ENCODE peak calls at places on chromosomes 2 and 18, in seven cellular contexts. C is nephron progenitor cell, Z is Ammon's horn, I is HEK293T, O is body of pancreas, D is brain microvascular endothelial cell, S is RWPE1. L is an unnamed sample.

GRCh38 chr18:48974304-48975220 is 23.8 kb upstream of the SMAD7 start:
- DNase-seq in C (peak), Z (no peak), D (no peak), I (no peak), S (no peak), O (no peak), L (no peak)

GRCh38 chr2:31992025-31992566 is 18.7 kb downstream of the MEMO1 start:
- DNase-seq in O (no peak), D (no peak), C (no peak), Z (no peak), S (no peak), I (no peak), L (no peak)

GRCh38 chr2:15763822-15764682 is 172.4 kb downstream of the DDX1 start:
- DNase-seq in I (no peak), C (no peak), O (no peak), Z (no peak), S (no peak), D (no peak), L (no peak)

GRCh38 chr18:63160172-63160995 is 159.2 kb downstream of the BCL2 start:
- DNase-seq in S (no peak), D (no peak), O (no peak), C (no peak), I (no peak), Z (no peak), L (no peak)

GRCh38 chr2:230896346-230897115 is 28.5 kb downstream of the GPR55 start:
- DNase-seq in Z (no peak), S (no peak), C (no peak), O (peak), I (no peak), D (no peak), L (no peak)

GRCh38 chr2:64349143-64349530 is 104.8 kb upstream of the LGALSL start:
- DNase-seq in I (no peak), C (no peak), S (no peak), Z (no peak), D (no peak), O (no peak), L (no peak)

GRCh38 chr2:106953236-106953635 is 67.3 kb upstream of the ST6GAL2 start:
- DNase-seq in Z (no peak), S (no peak), O (no peak), C (no peak), D (peak), I (no peak), L (no peak)

GRCh38 chr18:50986360-50987087 is 18.7 kb downstream of the ELAC1 start:
- DNase-seq in S (peak), I (no peak), O (no peak), Z (no peak), C (no peak), D (peak), L (no peak)

GRCh38 chr2:98769784-98770183 is 38.9 kb upstream of the MGAT4A start:
- DNase-seq in Z (no peak), O (no peak), D (no peak), C (no peak), I (no peak), S (no peak), L (peak)

GRCh38 chr18:48740068-48740440 is 201.2 kb downstream of the CTIF start:
- DNase-seq in S (no peak), I (no peak), C (no peak), D (no peak), Z (no peak), O (no peak), L (no peak)

GRCh38 chr18:23108496-23108895 is 26.8 kb upstream of the CABLES1 start:
- DNase-seq in D (no peak), O (no peak), Z (no peak), I (no peak), C (no peak), S (no peak), L (no peak)

GRCh38 chr18:34867520-34867919 is 157.4 kb downstream of the DTNA start:
- DNase-seq in I (peak), D (peak), C (peak), Z (peak), S (no peak), O (no peak), L (no peak)

GRCh38 chr2:174833737-174834136 is 69.5 kb upstream of the CHRNA1 start:
- DNase-seq in D (no peak), Z (no peak), I (no peak), S (no peak), C (no peak), O (no peak), L (no peak)

GRCh38 chr18:44725300-44726096 is 44.8 kb downstream of the SETBP1 start:
- DNase-seq in O (peak), C (no peak), Z (no peak), I (no peak), S (peak), D (peak), L (peak)

GRCh38 chr18:12679183-12679786 is 21.4 kb upstream of the SPIRE1 start:
- DNase-seq in Z (peak), O (no peak), D (peak), I (no peak), S (no peak), C (peak), L (no peak)

GRCh38 chr18:49206717-49207116 is 253.7 kb downstream of the DYM start:
- DNase-seq in D (no peak), Z (no peak), S (no peak), I (no peak), O (no peak), C (no peak), L (no peak)

GRCh38 chr18:49647496-49648168 is 85.8 kb downstream of the LIPG start:
- DNase-seq in S (no peak), C (no peak), I (no peak), O (no peak), D (peak), Z (peak), L (no peak)

GRCh38 chr2:231425811-231426703 is 30.5 kb downstream of the B3GNT7 start:
- DNase-seq in O (no peak), S (peak), D (no peak), I (no peak), Z (no peak), C (no peak), L (no peak)

GRCh38 chr2:28993211-28993960 is 12.3 kb downstream of the TOGARAM2 start:
- DNase-seq in C (no peak), D (no peak), I (no peak), O (no peak), S (peak), Z (no peak), L (peak)

GRCh38 chr2:171712051-171712450 is 24.8 kb downstream of the DYNC1I2 start:
- DNase-seq in O (no peak), D (peak), S (peak), C (no peak), Z (no peak), I (peak), L (no peak)

GRCh38 chr2:191030521-191031154 is 16.7 kb upstream of the STAT1 start:
- DNase-seq in I (peak), C (peak), Z (peak), O (no peak), S (peak), D (peak), L (peak)

GRCh38 chr2:46163804-46164569 is 133.2 kb upstream of the EPAS1 start:
- DNase-seq in D (no peak), C (no peak), S (peak), I (no peak), Z (no peak), O (no peak), L (peak)

GRCh38 chr2:23449413-23449812 is 64.4 kb downstream of the KLHL29 start:
- DNase-seq in Z (no peak), D (no peak), C (no peak), O (no peak), I (no peak), S (no peak), L (no peak)

GRCh38 chr18:9066817-9067306 is 35.6 kb upstream of the NDUFV2 start:
- DNase-seq in Z (no peak), S (no peak), C (no peak), O (no peak), I (no peak), D (no peak), L (no peak)

GRCh38 chr2:128469203-128469602 is 150.5 kb upstream of the HS6ST1 start:
- DNase-seq in D (peak), I (peak), S (no peak), C (no peak), Z (no peak), O (no peak), L (no peak)

GRCh38 chr2:60003076-60003475 is 550.4 kb downstream of the BCL11A start:
- DNase-seq in O (no peak), D (no peak), Z (no peak), C (no peak), I (no peak), S (no peak), L (no peak)

GRCh38 chr2:179410552-179411356 is 146.1 kb upstream of the SESTD1 start:
- DNase-seq in O (peak), C (peak), Z (peak), I (peak), S (peak), D (peak), L (peak)

GRCh38 chr2:136305517-136306192 is 187.7 kb upstream of the CXCR4 start:
- DNase-seq in C (no peak), S (no peak), Z (no peak), O (no peak), D (no peak), I (no peak), L (no peak)

GRCh38 chr18:809985-810642 is 1.9 kb downstream of the YES1 start:
- DNase-seq in D (no peak), O (no peak), Z (no peak), S (no peak), I (no peak), C (no peak), L (no peak)

GRCh38 chr2:158052761-158053160 is 48.9 kb upstream of the UPP2 start:
- DNase-seq in D (no peak), C (no peak), Z (no peak), S (no peak), I (no peak), O (no peak), L (no peak)

GRCh38 chr2:23375448-23375847 is 9.5 kb upstream of the KLHL29 start:
- DNase-seq in S (peak), Z (no peak), D (no peak), O (no peak), C (no peak), I (peak), L (peak)